ENCODE peak calls at places on chromosomes 1 and 21, in ten cellular contexts. W, T, P, F, X, L, S, U, V and H are unnamed samples.

GRCh38 chr1:152878042-152878441 is at the start of gene SMCP:
- DNase-seq in U (peak), V (no peak), P (no peak), S (no peak), F (no peak), X (no peak), L (no peak), T (no peak), W (no peak), H (no peak)

GRCh38 chr1:21262282-21263051 is 27.8 kb downstream of the ECE1 start:
- DNase-seq in L (no peak), W (peak), X (peak), T (peak), U (no peak), S (peak), P (peak), V (no peak), F (peak), H (peak)

GRCh38 chr21:25501996-25502665 is 105.2 kb downstream of the MRPL39 start:
- DNase-seq in U (peak), T (no peak), X (no peak), F (no peak), L (no peak), W (no peak), S (no peak), P (no peak), V (no peak), H (no peak)

GRCh38 chr1:36882536-36883285 is 151.6 kb downstream of the GRIK3 start:
- DNase-seq in T (no peak), X (no peak), V (no peak), F (no peak), S (no peak), U (no peak), W (no peak), L (no peak), P (no peak), H (no peak)

GRCh38 chr1:42940851-42941639 is 17.6 kb downstream of the SLC2A1 start:
- DNase-seq in T (no peak), U (no peak), S (peak), P (peak), X (peak), W (peak), V (no peak), F (peak), L (no peak), H (peak)

GRCh38 chr1:183277821-183278735 is 92.0 kb downstream of the LAMC2 start:
- DNase-seq in U (no peak), W (no peak), T (no peak), S (peak), X (peak), F (no peak), V (no peak), L (no peak), P (peak), H (no peak)

GRCh38 chr1:18285533-18285924 is 177.9 kb downstream of the IGSF21 start:
- DNase-seq in L (no peak), U (no peak), S (no peak), W (no peak), P (no peak), F (no peak), V (peak), X (no peak), T (no peak), H (no peak)

GRCh38 chr1:76955652-76956051 is 88.4 kb downstream of the ST6GALNAC5 start:
- DNase-seq in W (no peak), V (no peak), T (no peak), U (no peak), S (peak), P (peak), X (peak), L (no peak), F (peak), H (no peak)

GRCh38 chr21:15063821-15064575 is 802 bp downstream of the NRIP1 start:
- DNase-seq in S (peak), P (peak), U (peak), L (no peak), V (no peak), T (peak), X (peak), W (no peak), F (peak), H (peak)

GRCh38 chr1:161706483-161707347 is at the start of gene FCRLA:
- DNase-seq in S (peak), W (no peak), U (no peak), X (peak), T (peak), V (peak), P (peak), L (no peak), F (peak), H (peak)

GRCh38 chr21:34598931-34599400 is 15.9 kb downstream of the RCAN1 start:
- DNase-seq in P (peak), V (no peak), L (no peak), X (no peak), F (no peak), T (no peak), U (no peak), S (no peak), W (no peak), H (no peak)

GRCh38 chr1:192952646-192953045 is 106.5 kb downstream of the UCHL5 start:
- DNase-seq in T (no peak), U (no peak), P (peak), S (peak), F (peak), W (no peak), V (no peak), L (no peak), X (peak), H (no peak)

GRCh38 chr1:225539069-225539468 is 111.2 kb upstream of the LBR start:
- DNase-seq in V (no peak), F (no peak), W (no peak), L (no peak), P (no peak), X (no peak), S (no peak), T (no peak), U (no peak), H (no peak)

GRCh38 chr1:10186453-10187319 is 23.7 kb upstream of the KIF1B start:
- DNase-seq in T (no peak), U (no peak), V (no peak), F (peak), P (no peak), W (no peak), X (no peak), S (no peak), L (no peak), H (no peak)